ENCODE peak calls at places on chromosomes 13 and 19, in ten cellular contexts. V, X, N, Q, R, E, Z, M, A and I are unnamed samples.

GRCh38 chr19:44141191-44142013 is at the start of gene ZNF234:
- DNase-seq in V (peak), X (peak), N (peak), Q (peak), R (peak), E (peak), Z (peak), M (peak), A (peak), I (peak)

GRCh38 chr13:59016250-59016649 is 1147.5 kb downstream of the DIAPH3 start:
- DNase-seq in V (peak), X (no peak), N (no peak), Q (no peak), R (no peak), E (no peak), Z (no peak), M (no peak), A (no peak), I (no peak)

GRCh38 chr19:16739546-16739945 is 19.9 kb downstream of the NWD1 start:
- DNase-seq in V (no peak), X (peak), N (no peak), Q (no peak), R (no peak), E (no peak), Z (no peak), M (no peak), A (no peak), I (no peak)

GRCh38 chr13:98050041-98050466 is 92.8 kb upstream of the FARP1 start:
- DNase-seq in V (peak), X (no peak), N (no peak), Q (no peak), R (no peak), E (peak), Z (no peak), M (no peak), A (no peak), I (peak)

GRCh38 chr13:49292742-49293498 is 45.2 kb downstream of the CDADC1 start:
- DNase-seq in V (peak), X (peak), N (peak), Q (no peak), R (no peak), E (peak), Z (no peak), M (no peak), A (no peak), I (peak)

GRCh38 chr19:55353356-55353802 is 1.1 kb downstream of the COX6B2 start:
- DNase-seq in V (no peak), X (no peak), N (no peak), Q (no peak), R (no peak), E (no peak), Z (no peak), M (no peak), A (no peak), I (no peak)

GRCh38 chr13:20159646-20160345 is 1.1 kb downstream of the GJA3 start:
- DNase-seq in V (peak), X (no peak), N (no peak), Q (no peak), R (no peak), E (no peak), Z (no peak), M (no peak), A (no peak), I (no peak)

GRCh38 chr19:52248256-52248655 is 21.1 kb upstream of the ZNF766 start:
- DNase-seq in V (peak), X (peak), N (peak), Q (peak), R (no peak), E (peak), Z (peak), M (no peak), A (peak), I (peak)

GRCh38 chr13:98751397-98752110 is 918 bp downstream of the SLC15A1 start:
- DNase-seq in V (peak), X (no peak), N (peak), Q (no peak), R (no peak), E (peak), Z (no peak), M (no peak), A (no peak), I (peak)

GRCh38 chr19:3750211-3750610 is 11.3 kb downstream of the APBA3 start:
- DNase-seq in V (no peak), X (no peak), N (no peak), Q (no peak), R (no peak), E (no peak), Z (no peak), M (no peak), A (no peak), I (no peak)

GRCh38 chr19:55472463-55472862 is 4.0 kb upstream of the ZNF628 start:
- DNase-seq in V (peak), X (no peak), N (no peak), Q (no peak), R (no peak), E (no peak), Z (no peak), M (no peak), A (no peak), I (no peak)

GRCh38 chr13:99307247-99307646 is at the start of gene GPR183:
- DNase-seq in V (peak), X (peak), N (peak), Q (no peak), R (no peak), E (no peak), Z (no peak), M (no peak), A (peak), I (no peak)

GRCh38 chr13:26502826-26503225 is 54.7 kb upstream of the WASF3 start:
- DNase-seq in V (peak), X (peak), N (no peak), Q (no peak), R (no peak), E (peak), Z (no peak), M (peak), A (no peak), I (peak)

GRCh38 chr13:44305845-44306244 is 67.8 kb upstream of the SERP2 start:
- DNase-seq in V (peak), X (no peak), N (no peak), Q (no peak), R (no peak), E (no peak), Z (no peak), M (no peak), A (no peak), I (peak)

GRCh38 chr19:33283578-33283977 is 18.8 kb downstream of the CEBPA start:
- DNase-seq in V (no peak), X (no peak), N (no peak), Q (no peak), R (no peak), E (no peak), Z (no peak), M (no peak), A (no peak), I (no peak)